ENCODE peak calls at places on chromosome 15, in four cellular contexts. M, E, P and N are unnamed samples.

GRCh38 chr15:31035610-31036009 is 44.2 kb upstream of the MTMR10 start:
- DNase-seq in P (no peak), M (no peak), E (no peak), N (no peak)

GRCh38 chr15:42421376-42421775 is 62.1 kb downstream of the CAPN3 start:
- DNase-seq in P (no peak), E (no peak), M (no peak), N (no peak)

GRCh38 chr15:80202641-80203360 is 49.2 kb downstream of the CTXND1 start:
- DNase-seq in E (no peak), P (no peak), M (peak; percentile 36), N (no peak)

GRCh38 chr15:31262901-31263671 is 63.5 kb upstream of the KLF13 start:
- DNase-seq in M (peak; percentile 35), E (peak; percentile 14), P (peak; percentile 84), N (no peak)

GRCh38 chr15:76056931-76057330 is 2.9 kb upstream of the TMEM266 start:
- DNase-seq in E (no peak), M (no peak), P (peak; percentile 77), N (no peak)

GRCh38 chr15:69758291-69758771 is 305.7 kb downstream of the RPLP1 start:
- DNase-seq in E (no peak), M (no peak), P (no peak), N (no peak)

GRCh38 chr15:69000091-69000490 is 14.4 kb upstream of the NOX5 start:
- DNase-seq in P (no peak), M (no peak), E (no peak), N (no peak)

GRCh38 chr15:64774556-64775523 is 549 bp downstream of the RBPMS2 start:
- DNase-seq in E (no peak), M (peak; percentile 54), P (no peak), N (peak; percentile 81)

GRCh38 chr15:33311312-33311971 is 675 bp downstream of the RYR3 start:
- DNase-seq in M (peak; percentile 70), E (no peak), P (no peak), N (peak; percentile 56)

GRCh38 chr15:90930861-90931629 is 1.3 kb downstream of the HDDC3 start:
- DNase-seq in E (peak; percentile 60), P (no peak), M (no peak), N (no peak)

GRCh38 chr15:61069369-61070075 is 159.6 kb downstream of the RORA start:
- DNase-seq in E (no peak), M (no peak), P (no peak), N (peak; percentile 74)

GRCh38 chr15:57789225-57789624 is 82.7 kb downstream of the POLR2M start:
- DNase-seq in E (no peak), P (no peak), M (no peak), N (no peak)

GRCh38 chr15:100042558-100042957 is 299.2 kb downstream of the ADAMTS17 start:
- DNase-seq in E (no peak), M (no peak), P (no peak), N (no peak)

GRCh38 chr15:78811124-78811824 is at the start of gene ADAMTS7:
- DNase-seq in M (peak; percentile 95), E (peak; percentile 72), P (no peak), N (peak; percentile 99)

GRCh38 chr15:25679964-25680658 is 183.0 kb downstream of the ATP10A start:
- DNase-seq in P (no peak), M (no peak), E (no peak), N (no peak)

GRCh38 chr15:73697033-73697467 is 12.9 kb downstream of the CD276 start:
- DNase-seq in P (peak; percentile 38), M (no peak), E (peak; percentile 37), N (peak; percentile 84)

GRCh38 chr15:48643776-48644497 is 1.6 kb downstream of the FBN1 start:
- DNase-seq in M (no peak), P (no peak), E (no peak), N (no peak)

GRCh38 chr15:79977431-79977940 is 6.5 kb upstream of the BCL2A1 start:
- DNase-seq in E (peak; percentile 67), P (peak; percentile 76), M (no peak), N (no peak)

GRCh38 chr15:96046620-96047240 is 283.8 kb upstream of the NR2F2 start:
- DNase-seq in M (no peak), P (no peak), E (no peak), N (no peak)

GRCh38 chr15:87263296-87263695 is 993.2 kb downstream of the NTRK3 start:
- DNase-seq in P (no peak), M (no peak), E (no peak), N (no peak)

GRCh38 chr15:59221479-59221878 is 14.8 kb downstream of the LDHAL6B start:
- DNase-seq in M (no peak), E (no peak), P (no peak), N (no peak)

GRCh38 chr15:33028495-33028894 is 166.0 kb downstream of the FMN1 start:
- DNase-seq in M (no peak), E (no peak), P (no peak), N (peak; percentile 21)

GRCh38 chr15:46676233-46677206 is 1040.8 kb upstream of the SEMA6D start:
- DNase-seq in P (no peak), E (no peak), M (no peak), N (no peak)

GRCh38 chr15:69080203-69080957 is 65.9 kb downstream of the NOX5 start:
- DNase-seq in P (no peak), M (no peak), E (no peak), N (peak; percentile 48)

GRCh38 chr15:88658972-88659931 is 20.4 kb downstream of the ISG20 start:
- DNase-seq in E (no peak), P (no peak), M (peak; percentile 39), N (no peak)

GRCh38 chr15:89494941-89495637 is 1.3 kb downstream of the RHCG start:
- DNase-seq in P (no peak), M (peak; percentile 78), E (peak; percentile 63), N (no peak)

GRCh38 chr15:45378913-45379262 is 544 bp upstream of the GATM start:
- DNase-seq in E (no peak), M (no peak), P (no peak), N (no peak)

GRCh38 chr15:59953392-59953883 is 50.7 kb upstream of the FOXB1 start:
- DNase-seq in M (no peak), E (no peak), P (no peak), N (no peak)

GRCh38 chr15:29035571-29036285 is 150.0 kb downstream of the APBA2 start:
- DNase-seq in P (no peak), M (no peak), E (no peak), N (no peak)

GRCh38 chr15:66359740-66360139 is 3.3 kb upstream of the TIPIN start:
- DNase-seq in M (no peak), E (no peak), P (peak; percentile 24), N (no peak)

GRCh38 chr15:61644550-61644949 is 415.4 kb upstream of the RORA start:
- DNase-seq in E (no peak), P (no peak), M (no peak), N (no peak)

GRCh38 chr15:31302778-31303433 is 23.7 kb upstream of the KLF13 start:
- DNase-seq in E (no peak), M (peak; percentile 58), P (no peak), N (no peak)

GRCh38 chr15:78567541-78567940 is 2.2 kb downstream of the CHRNA5 start:
- DNase-seq in M (no peak), E (no peak), P (no peak), N (no peak)

GRCh38 chr15:89806565-89807550 is 7.8 kb downstream of the ANPEP start:
- DNase-seq in P (no peak), M (no peak), E (no peak), N (no peak)

GRCh38 chr15:85730001-85730820 is 64.5 kb downstream of the KLHL25 start:
- DNase-seq in M (no peak), E (peak; percentile 64), P (no peak), N (peak; percentile 73)

GRCh38 chr15:79595995-79596622 is 164.0 kb downstream of the MINAR1 start:
- DNase-seq in E (peak; percentile 91), P (peak; percentile 71), M (peak; percentile 58), N (peak; percentile 84)

GRCh38 chr15:70936326-70936725 is 43.7 kb downstream of the LRRC49 start:
- DNase-seq in P (no peak), M (no peak), E (no peak), N (peak; percentile 44)
- TF ChIP-seq NRF1 in P (no peak), M (no peak), E (no peak), N (no peak)

GRCh38 chr15:63048115-63048985 is 5.8 kb downstream of the TPM1 start:
- DNase-seq in M (peak; percentile 98), E (peak; percentile 92), P (peak; percentile 28), N (peak; percentile 97)
- H3K4me1 ChIP-seq in M (peaks cover 21% of the 10 kb centered on the region), E (peaks cover 28% of the 10 kb centered on the region), P (peaks cover 6% of the 10 kb centered on the region), N (peaks cover 53% of the 10 kb centered on the region)

GRCh38 chr15:37773111-37773860 is 161.2 kb upstream of the TMCO5A start:
- DNase-seq in E (no peak), P (no peak), M (no peak), N (no peak)

GRCh38 chr15:37774961-37775360 is 159.5 kb upstream of the TMCO5A start:
- DNase-seq in E (no peak), M (no peak), P (no peak), N (no peak)

GRCh38 chr15:37767841-37768455 is 166.5 kb upstream of the TMCO5A start:
- DNase-seq in E (no peak), M (no peak), P (no peak), N (no peak)

GRCh38 chr15:37777006-37777405 is 157.4 kb upstream of the TMCO5A start:
- DNase-seq in P (no peak), M (no peak), E (no peak), N (no peak)

GRCh38 chr15:37771462-37771861 is 163.0 kb upstream of the TMCO5A start:
- DNase-seq in P (no peak), M (no peak), E (no peak), N (no peak)
- TF ChIP-seq NRF1 in P (no peak), M (no peak), E (no peak), N (no peak)

DNA sequence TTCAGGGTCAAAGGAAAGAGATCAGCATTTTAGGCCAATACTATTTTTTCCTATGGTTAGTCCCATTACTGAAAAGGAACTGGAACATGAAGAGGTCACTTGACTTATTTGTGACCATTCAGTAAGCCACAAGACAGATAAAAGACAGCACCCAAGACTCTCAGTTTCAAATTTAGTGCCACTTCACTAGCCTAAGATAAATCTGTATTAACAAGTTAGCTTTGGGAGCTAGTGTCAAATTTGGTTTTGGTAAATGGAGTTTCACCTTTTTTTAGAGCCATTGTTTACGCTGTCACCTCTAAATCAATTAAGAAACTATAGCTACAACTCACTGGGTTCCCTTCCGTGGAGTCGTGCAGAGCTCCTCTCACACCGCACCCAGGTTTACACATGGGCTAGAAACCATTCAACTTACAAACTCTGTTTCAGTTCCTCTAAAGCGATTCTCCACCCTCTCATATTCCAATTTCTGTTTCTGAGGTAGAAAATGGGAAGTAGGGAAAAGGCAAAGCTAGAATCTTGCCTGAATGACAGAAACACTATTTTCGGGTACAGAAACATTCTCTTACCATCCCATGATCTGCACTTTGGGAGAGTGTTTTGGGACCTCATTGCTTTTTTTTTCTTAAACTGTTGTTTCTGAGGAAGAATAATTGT is 14.3 kb downstream of the CCDC32 start:
- DNase-seq in M (no peak), P (peak; percentile 94), E (no peak), N (no peak)
- H3K4me1 ChIP-seq in M (peaks cover 12% of the 10 kb centered on the region), P (peaks cover 78% of the 10 kb centered on the region), E (peaks cover 8% of the 10 kb centered on the region), N (no peaks in the 10 kb centered on the region)

GRCh38 chr15:81413851-81414250 is 39.8 kb upstream of the TMC3 start:
- DNase-seq in E (no peak), P (no peak), M (no peak), N (no peak)

GRCh38 chr15:81407679-81408078 is 33.7 kb upstream of the TMC3 start:
- DNase-seq in M (no peak), P (no peak), E (no peak), N (no peak)

GRCh38 chr15:81410318-81410753 is 36.3 kb upstream of the TMC3 start:
- DNase-seq in E (peak; percentile 54), M (peak; percentile 62), P (no peak), N (peak; percentile 57)

GRCh38 chr15:81411056-81411455 is 37.0 kb upstream of the TMC3 start:
- DNase-seq in M (no peak), E (no peak), P (no peak), N (no peak)

GRCh38 chr15:81411969-81412633 is 38.1 kb upstream of the TMC3 start:
- DNase-seq in M (no peak), E (no peak), P (no peak), N (peak; percentile 64)
- TF ChIP-seq NRF1 in M (no peak), E (no peak), P (no peak), N (no peak)